ENCODE peak calls at places on chromosomes 7 and 10, in nine cellular contexts. U is psoas muscle, O is PC-9, S is HCT116, A is GM23338, F is spleen, Q is prostate gland, N is GM23248, T is lung. Z is an unnamed sample. For H3K4me1, the result is how much of the 10 kb centered on the place peaks cover.

GRCh38 chr7:20329389-20330175 is 1.1 kb upstream of the ITGB8 start:
- DNase-seq in U (peak), O (peak), S (peak), A (peak), F (peak), Q (peak), N (peak), T (peak), Z (no peak)

GRCh38 chr10:23693895-23694294 is 255.0 kb downstream of the OTUD1 start:
- DNase-seq in U (no peak), O (no peak), S (no peak), A (peak), F (no peak), Q (no peak), N (no peak), T (no peak), Z (no peak)

GRCh38 chr10:19629559-19629958 is 186.7 kb upstream of the PLXDC2 start:
- DNase-seq in U (peak), O (no peak), S (no peak), A (peak), F (peak), Q (no peak), N (peak), T (no peak), Z (no peak)

GRCh38 chr7:94655884-94656657 is at the start of gene SGCE:
- DNase-seq in U (peak), O (peak), S (peak), A (peak), F (peak), Q (peak), N (peak), T (peak), Z (peak)

GRCh38 chr10:42984761-42985325 is 92.0 kb upstream of the RET start:
- DNase-seq in U (no peak), O (no peak), S (no peak), A (no peak), F (peak), Q (no peak), N (no peak), T (no peak), Z (no peak)

GRCh38 chr7:17444151-17444550 is 145.7 kb downstream of the AHR start:
- DNase-seq in U (no peak), O (no peak), S (no peak), A (no peak), F (no peak), Q (no peak), N (no peak), T (no peak), Z (no peak)

GRCh38 chr7:140767418-140767817 is 70.9 kb downstream of the NDUFB2 start:
- DNase-seq in U (no peak), O (no peak), S (no peak), A (no peak), F (no peak), Q (no peak), N (no peak), T (no peak), Z (no peak)

GRCh38 chr7:7920481-7920880 is 48.1 kb upstream of the GLCCI1 start:
- DNase-seq in U (no peak), O (no peak), S (no peak), A (peak), F (no peak), Q (no peak), N (no peak), T (no peak), Z (no peak)

GRCh38 chr10:124001391-124002260 is 91.8 kb downstream of the CHST15 start:
- DNase-seq in U (no peak), O (no peak), S (no peak), A (no peak), F (peak), Q (no peak), N (no peak), T (peak), Z (no peak)

GRCh38 chr10:80077869-80078447 is 507 bp upstream of the TMEM254 start:
- DNase-seq in U (no peak), O (no peak), S (no peak), A (no peak), F (no peak), Q (no peak), N (no peak), T (no peak), Z (no peak)

GRCh38 chr10:36349445-36350063 is 707.5 kb upstream of the FZD8 start:
- DNase-seq in U (no peak), O (no peak), S (no peak), A (peak), F (no peak), Q (no peak), N (peak), T (no peak), Z (no peak)

GRCh38 chr7:157043745-157044144 is 33.3 kb upstream of the MNX1 start:
- DNase-seq in U (peak), O (no peak), S (no peak), A (no peak), F (no peak), Q (no peak), N (peak), T (no peak), Z (no peak)

GRCh38 chr7:44072364-44073231 is 7.2 kb upstream of the PGAM2 start:
- DNase-seq in U (peak), O (peak), S (peak), A (peak), F (peak), Q (peak), N (peak), T (peak), Z (peak)

GRCh38 chr7:158395780-158396214 is 191.8 kb downstream of the PTPRN2 start:
- DNase-seq in U (no peak), O (no peak), S (no peak), A (peak), F (peak), Q (no peak), N (peak), T (no peak), Z (no peak)

GRCh38 chr10:86224354-86225097 is 142.1 kb downstream of the GRID1 start:
- DNase-seq in U (peak), O (no peak), S (no peak), A (no peak), F (no peak), Q (no peak), N (peak), T (no peak), Z (no peak)

GRCh38 chr7:49279886-49280285 is 355.5 kb downstream of the CDC14C start:
- DNase-seq in U (no peak), O (no peak), S (no peak), A (no peak), F (no peak), Q (no peak), N (no peak), T (no peak), Z (no peak)
- H3K4me1 ChIP-seq in U (under half), O (under half), S (under half), A (under half), F (under half), Q (under half), N (under half), T (under half), Z (under half)

DNA sequence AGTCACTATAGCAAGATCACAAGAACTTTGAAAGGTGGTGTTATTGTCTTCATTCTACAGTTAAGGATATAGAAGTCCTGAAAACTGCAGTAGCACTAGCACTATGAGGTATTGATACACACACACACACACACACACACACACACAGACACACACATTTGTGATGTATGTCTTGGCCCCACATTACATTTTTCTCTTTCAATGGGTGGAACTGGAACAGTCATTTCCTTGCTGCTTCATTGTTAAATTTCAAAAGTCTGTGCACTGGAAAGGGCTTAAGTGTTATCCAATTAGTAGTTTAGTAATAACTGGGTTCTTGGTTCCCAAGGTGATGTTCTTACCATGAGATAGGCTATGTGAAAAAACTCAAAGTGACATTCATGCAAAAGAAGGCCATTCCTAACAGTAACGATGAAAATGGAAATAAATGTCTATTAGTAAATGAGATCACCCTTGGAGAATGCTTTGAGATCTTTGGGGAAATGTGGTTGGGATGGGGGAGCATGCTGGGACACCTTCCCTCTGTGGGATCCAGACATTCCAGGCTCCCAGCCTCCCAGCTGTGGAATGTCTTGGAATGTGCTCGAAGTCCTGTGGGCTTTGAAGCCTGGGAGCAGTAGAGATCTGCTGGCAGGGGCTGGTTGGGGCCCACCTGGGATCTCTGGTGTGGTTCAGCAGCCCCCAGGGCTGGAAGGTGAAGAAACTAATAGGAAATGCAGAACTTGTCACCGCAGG is 37.4 kb upstream of the CALD1 start:
- DNase-seq in U (peak), O (no peak), S (no peak), A (peak), F (no peak), Q (no peak), N (peak), T (no peak), Z (peak)
- H3K4me3 ChIP-seq in U (no peak), O (no peak), S (no peak), A (no peak), F (no peak), Q (no peak), N (peak), T (no peak), Z (no peak)

DNA sequence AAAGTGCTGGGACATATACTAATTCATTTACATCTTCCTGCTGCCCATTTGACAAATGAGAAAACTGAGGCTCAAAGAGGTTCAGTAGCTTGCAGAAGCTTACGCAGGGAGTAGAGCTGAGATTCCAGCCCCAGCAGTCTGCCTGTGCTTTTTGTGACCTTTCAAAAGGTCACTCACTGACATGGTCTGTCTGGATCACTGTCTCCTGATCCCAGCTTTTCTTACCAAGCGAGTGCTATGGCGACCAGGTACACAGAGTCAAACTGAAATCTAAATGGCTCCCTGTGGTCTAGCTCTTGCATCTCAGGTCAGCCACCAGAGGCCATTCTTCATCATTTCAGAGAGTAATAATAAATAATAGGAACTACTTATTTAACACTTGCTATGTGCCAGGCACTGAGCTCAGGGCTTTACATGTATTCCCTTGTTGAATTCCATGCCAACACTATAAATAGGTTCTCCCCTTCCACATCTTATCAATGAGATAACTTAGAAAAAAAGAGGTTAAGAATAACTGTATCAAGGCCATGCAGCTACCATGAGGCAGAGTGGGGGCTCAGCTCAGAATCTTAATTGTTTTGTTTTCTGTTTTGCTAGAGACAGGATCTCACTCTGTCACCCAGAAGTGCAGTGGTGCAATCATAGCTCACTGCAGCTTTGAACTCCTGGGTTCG is 381.0 kb downstream of the CALN1 start:
- DNase-seq in U (no peak), O (no peak), S (no peak), A (peak), F (no peak), Q (no peak), N (no peak), T (no peak), Z (no peak)
- H3K4me1 ChIP-seq in U (under half), O (under half), S (under half), A (under half), F (under half), Q (under half), N (under half), T (under half), Z (under half)

DNA sequence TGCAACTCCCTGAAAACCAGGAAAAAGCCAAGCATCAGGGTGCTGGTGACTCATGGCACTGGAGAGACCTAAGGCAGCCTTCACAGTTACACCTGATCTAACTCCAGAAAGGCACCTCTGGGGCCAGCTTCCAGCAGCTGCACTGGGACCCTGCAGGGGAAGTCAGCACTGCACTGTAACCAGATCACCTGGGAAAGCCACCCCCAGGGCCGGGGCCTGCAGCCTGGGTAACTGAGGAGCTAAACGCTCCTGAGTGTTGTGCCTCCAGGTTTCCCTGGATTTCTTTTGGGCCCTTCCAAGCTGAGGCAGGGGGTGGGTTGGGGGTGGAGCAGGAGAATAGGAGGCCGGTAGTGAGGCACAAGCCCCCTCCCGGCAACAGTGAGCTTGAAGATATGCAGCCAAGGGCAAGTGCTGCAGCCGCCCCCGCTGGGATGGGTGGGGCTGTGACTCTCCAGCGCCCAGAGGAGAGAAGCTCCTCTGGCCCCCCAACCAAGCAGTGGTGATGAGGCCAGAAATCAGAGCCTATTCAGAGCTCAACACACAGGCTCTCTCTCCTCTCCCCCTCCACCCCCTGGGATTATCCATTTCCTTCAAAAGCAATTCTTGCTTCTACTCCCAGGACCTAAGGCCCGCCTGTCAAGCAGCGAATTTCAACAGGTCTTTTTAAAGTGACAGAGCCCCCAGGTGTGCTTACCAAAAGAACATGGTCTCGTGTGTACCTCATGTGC is 2.6 kb downstream of the CXCL12 start:
- DNase-seq in U (no peak), O (no peak), S (no peak), A (peak), F (peak), Q (no peak), N (peak), T (no peak), Z (no peak)
- H3K4me3 ChIP-seq in U (peak), O (no peak), S (no peak), A (peak), F (peak), Q (no peak), N (peak), T (peak), Z (peak)

DNA sequence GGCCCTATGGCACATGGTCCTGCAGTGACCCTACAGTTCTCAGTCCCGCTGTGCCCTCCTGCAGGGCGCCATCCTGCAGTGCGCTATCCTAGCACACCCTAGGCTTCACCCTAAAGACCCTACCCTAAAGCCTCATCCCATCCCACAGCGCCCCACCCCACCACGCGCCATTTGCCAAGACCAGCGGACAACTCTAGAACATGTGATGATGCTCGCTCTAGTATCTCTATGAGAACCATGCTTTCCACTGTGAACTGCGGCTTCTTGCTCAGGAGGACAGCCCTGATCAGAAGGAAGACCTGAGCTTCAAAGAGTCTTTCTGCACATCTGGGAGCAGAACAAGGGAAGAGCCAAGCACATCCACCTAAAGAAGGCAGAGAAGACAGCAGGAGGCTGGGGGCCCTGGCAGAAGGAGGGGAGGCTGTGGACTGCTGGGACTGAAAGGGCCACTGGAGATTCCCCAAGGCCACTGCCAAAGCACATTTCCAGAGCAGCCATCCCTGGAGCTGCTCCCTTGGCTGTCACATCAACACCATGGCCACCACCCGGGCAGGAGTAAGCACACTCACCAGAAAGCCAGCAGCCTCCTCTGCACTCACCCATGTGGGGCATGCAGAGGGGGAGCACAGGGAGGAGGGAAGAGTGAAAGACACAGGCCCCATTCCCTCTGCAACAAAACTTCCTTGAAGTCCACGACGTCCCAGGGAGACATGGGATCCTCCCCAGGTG is 134.1 kb downstream of the TNS3 start:
- DNase-seq in U (no peak), O (no peak), S (no peak), A (no peak), F (no peak), Q (no peak), N (no peak), T (no peak), Z (no peak)
- H3K4me1 ChIP-seq in U (half or more), O (half or more), S (under half), A (under half), F (under half), Q (under half), N (under half), T (under half), Z (under half)

DNA sequence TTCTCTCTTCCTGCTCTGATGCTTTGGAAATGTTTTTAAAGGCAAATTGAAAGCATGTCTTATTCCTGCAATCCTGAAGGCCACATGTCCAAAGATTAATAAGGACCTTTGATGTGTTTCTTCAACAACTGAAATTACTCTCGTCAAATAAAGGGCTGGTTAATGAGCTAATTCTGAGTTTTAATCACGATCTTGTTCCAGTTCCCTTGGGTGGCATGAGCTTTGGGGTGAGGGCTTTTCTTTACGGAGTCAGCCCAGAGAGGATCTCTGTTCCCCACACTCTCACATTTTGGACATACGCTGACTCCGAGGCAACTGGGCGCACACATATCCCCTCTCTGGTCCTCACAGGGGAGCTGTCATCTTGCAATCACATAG is 397 bp upstream of the GDF10 start:
- DNase-seq in U (no peak), O (no peak), S (no peak), A (no peak), F (no peak), Q (no peak), N (no peak), T (no peak), Z (no peak)
- H3K4me3 ChIP-seq in U (peak), O (no peak), S (no peak), A (peak), F (peak), Q (no peak), N (no peak), T (no peak), Z (peak)

DNA sequence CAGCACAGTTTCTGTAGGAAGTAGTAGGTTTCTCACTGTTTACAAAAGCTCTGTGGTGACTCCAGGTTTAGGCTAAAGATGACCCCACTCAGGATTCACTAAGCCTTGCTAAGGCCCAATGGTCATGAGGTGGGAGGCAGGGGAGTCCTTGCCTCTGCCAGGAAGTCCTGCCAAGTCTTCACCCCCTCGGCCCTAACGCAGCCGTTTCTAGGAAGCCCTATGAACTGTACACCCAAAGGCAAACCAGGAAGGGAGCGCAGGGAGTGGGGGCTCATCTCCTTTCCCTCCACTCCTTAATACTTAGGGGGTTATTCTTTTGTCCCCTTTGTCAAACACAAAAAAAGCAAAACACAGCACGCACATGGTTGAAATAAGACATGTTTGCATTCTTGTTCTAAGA is 64.6 kb downstream of the CTBP2 start:
- DNase-seq in U (no peak), O (no peak), S (no peak), A (no peak), F (peak), Q (no peak), N (no peak), T (no peak), Z (no peak)
- H3K4me1 ChIP-seq in U (half or more), O (under half), S (under half), A (half or more), F (under half), Q (under half), N (under half), T (under half), Z (under half)

DNA sequence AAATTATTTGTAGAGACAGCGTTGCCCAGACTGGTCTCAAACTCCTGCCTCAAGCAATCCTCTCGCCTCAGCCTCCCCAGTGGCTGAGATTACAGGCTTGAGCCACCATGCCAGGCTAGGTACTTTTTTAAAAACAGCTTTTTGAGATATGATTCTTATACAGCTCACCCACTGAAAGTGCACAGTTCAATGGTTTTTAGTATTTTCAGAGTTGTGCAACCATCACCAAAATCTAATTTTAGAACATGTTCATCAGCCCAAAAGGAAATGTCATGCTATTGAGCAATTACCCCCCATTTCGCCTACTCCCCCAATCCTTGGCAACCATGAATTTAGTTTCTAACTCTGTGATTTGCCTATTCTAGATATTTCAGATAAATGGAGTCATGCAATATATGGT is 73.7 kb downstream of the EVX1 start:
- DNase-seq in U (no peak), O (no peak), S (no peak), A (no peak), F (no peak), Q (no peak), N (peak), T (no peak), Z (no peak)
- H3K4me3 ChIP-seq in U (no peak), O (no peak), S (no peak), A (no peak), F (no peak), Q (no peak), N (no peak), T (no peak), Z (no peak)

DNA sequence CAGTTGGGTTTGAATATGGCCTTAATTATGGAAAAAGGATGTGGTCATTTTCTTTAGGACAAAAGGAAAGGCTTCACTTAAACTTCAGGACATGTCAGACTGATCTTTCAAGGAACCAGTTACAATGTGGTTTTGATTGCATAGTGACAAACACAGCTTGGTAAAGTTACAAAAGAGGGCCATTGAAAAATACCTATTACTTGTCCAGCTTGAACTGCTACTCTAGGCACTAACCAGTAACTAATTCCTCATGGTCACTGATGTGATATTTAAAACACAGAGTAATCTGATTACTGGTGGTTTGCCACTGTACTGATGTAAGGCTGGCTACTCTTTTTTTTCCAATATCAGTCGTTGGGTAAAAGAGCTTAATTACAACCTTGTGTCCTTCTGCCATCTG is 22.6 kb downstream of the TES start:
- DNase-seq in U (no peak), O (peak), S (no peak), A (no peak), F (no peak), Q (no peak), N (peak), T (no peak), Z (no peak)
- H3K4me1 ChIP-seq in U (under half), O (under half), S (under half), A (under half), F (under half), Q (under half), N (half or more), T (under half), Z (under half)

Z was measured in NT2/D1.